ENCODE peak calls at places on chromosomes 16 and 17, in six cellular contexts. A is cardiac muscle cell, N is testis, S is tibial nerve, H is bronchial epithelial cell, L is uterus. B is an unnamed sample.

GRCh38 chr16:75621170-75621477 is 2.0 kb downstream of the ADAT1 start:
- DNase-seq in A (peak), S (no peak), H (peak), L (no peak), N (no peak), B (no peak)

GRCh38 chr17:40490289-40490853 is 11.1 kb downstream of the TNS4 start:
- DNase-seq in H (peak), N (peak), S (peak), A (peak), L (peak), B (peak)

GRCh38 chr17:31595076-31595475 is 203.6 kb downstream of the RAB11FIP4 start:
- DNase-seq in A (no peak), L (no peak), N (no peak), H (peak), S (no peak), B (no peak)

GRCh38 chr16:85079785-85080602 is 32.3 kb downstream of the CIBAR2 start:
- DNase-seq in S (no peak), H (no peak), N (no peak), L (no peak), A (no peak), B (no peak)

GRCh38 chr16:81216114-81216513 is 22.4 kb upstream of the BCO1 start:
- DNase-seq in L (no peak), H (no peak), N (no peak), A (no peak), S (no peak), B (no peak)

GRCh38 chr17:68612923-68613292 is 11.7 kb upstream of the FAM20A start:
- DNase-seq in S (no peak), H (no peak), N (no peak), L (no peak), A (no peak), B (no peak)

GRCh38 chr16:57786632-57787518 is 15.4 kb downstream of the KIFC3 start:
- DNase-seq in L (peak), N (peak), A (no peak), S (no peak), H (no peak), B (peak)

GRCh38 chr17:7716901-7717755 is at the start of gene DNAH2:
- DNase-seq in A (peak), H (peak), N (peak), S (peak), L (peak), B (peak)

GRCh38 chr17:57943140-57943539 is 12.1 kb downstream of the CUEDC1 start:
- DNase-seq in N (no peak), L (no peak), H (peak), S (no peak), A (no peak), B (no peak)

GRCh38 chr17:78628547-78629435 is 51.6 kb upstream of the DNAH17 start:
- DNase-seq in S (no peak), L (no peak), A (no peak), N (no peak), H (no peak), B (no peak)

GRCh38 chr17:33950061-33950460 is 305.0 kb upstream of the CCL2 start:
- DNase-seq in A (no peak), N (no peak), L (no peak), H (no peak), S (no peak), B (no peak)

GRCh38 chr17:70636517-70637133 is 467.3 kb downstream of the KCNJ2 start:
- DNase-seq in L (no peak), N (peak), A (peak), S (peak), H (peak), B (no peak)

GRCh38 chr17:75412455-75413317 is 7.2 kb upstream of the GRB2 start:
- DNase-seq in H (peak), A (peak), N (peak), L (peak), S (peak), B (peak)
- H3K4me3 ChIP-seq in H (no peak), A (no peak), N (no peak), L (no peak), S (peak), B (no peak)

DNA sequence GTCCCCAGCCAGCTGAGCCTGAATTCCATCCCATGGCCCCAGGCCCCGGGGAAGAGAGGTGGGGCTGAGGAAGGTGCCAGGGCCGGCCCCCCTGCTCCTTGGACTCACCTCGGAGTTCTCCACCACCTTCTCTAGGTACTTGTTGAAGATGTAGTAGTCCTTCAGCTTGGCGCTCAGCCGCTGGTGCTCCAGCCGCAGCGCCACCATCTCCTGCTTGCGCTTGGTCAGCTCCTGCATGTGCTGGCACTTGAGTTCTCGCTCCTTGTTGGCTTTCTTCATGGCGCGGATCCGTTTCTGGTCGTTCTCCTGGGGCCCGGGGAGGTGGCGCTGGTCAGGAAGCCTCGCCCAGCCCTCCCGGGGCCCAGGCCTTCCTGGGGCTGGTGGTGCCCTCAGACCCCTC is 3.3 kb downstream of the CCDC42 start:
- DNase-seq in L (no peak), N (no peak), A (no peak), H (no peak), S (no peak), B (no peak)
- H3K4me3 ChIP-seq in L (no peak), N (no peak), A (no peak), H (no peak), S (no peak), B (no peak)

GRCh38 chr17:14222611-14223010 is 14.1 kb downstream of the CDRT15 start:
- DNase-seq in S (no peak), N (no peak), A (no peak), H (no peak), L (no peak), B (no peak)

GRCh38 chr17:14228903-14229302 is 7.8 kb downstream of the CDRT15 start:
- DNase-seq in N (no peak), S (no peak), A (no peak), H (no peak), L (no peak), B (no peak)

GRCh38 chr17:14227052-14227451 is 9.6 kb downstream of the CDRT15 start:
- DNase-seq in L (no peak), A (no peak), H (no peak), S (no peak), N (no peak), B (no peak)

DNA sequence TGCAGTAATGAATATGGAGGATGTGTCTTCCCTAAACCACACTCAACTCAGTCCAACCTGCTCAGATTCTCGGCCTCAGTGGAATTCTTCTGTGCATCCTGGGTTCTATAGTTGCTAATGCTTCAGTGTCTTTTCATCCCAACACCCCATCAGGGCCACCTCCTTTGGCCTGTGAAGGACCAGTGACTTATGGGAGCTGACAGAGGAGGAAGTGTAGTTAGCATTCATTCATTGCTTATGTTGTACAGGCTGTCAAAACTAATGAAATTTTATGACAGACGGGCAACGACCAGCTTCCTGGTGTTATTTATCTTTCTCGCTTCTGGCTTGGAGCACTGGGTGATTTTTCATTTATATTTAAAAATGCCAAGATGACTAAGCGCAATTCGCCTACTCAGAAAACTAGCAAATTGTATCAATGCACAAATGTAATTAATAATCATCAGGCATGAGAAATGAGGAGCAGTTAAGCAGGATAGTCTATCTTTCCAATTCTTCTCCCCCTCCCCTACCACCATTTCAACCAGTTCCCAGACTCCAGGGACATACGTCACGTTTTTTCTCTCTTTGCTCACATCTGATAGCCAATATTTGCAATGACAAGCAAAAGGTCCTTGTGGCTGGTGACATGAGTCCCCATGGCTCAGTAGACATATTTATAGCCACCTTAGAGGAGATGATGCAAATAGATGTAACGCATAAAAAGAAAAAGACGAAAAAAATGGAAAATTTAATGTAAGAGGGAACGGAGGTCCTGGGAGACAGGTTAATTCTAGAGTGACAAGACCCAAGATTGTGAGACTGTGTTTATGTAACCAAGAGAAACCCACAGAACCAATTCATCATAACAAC is 11.3 kb downstream of the CDRT15 start:
- DNase-seq in N (no peak), S (no peak), H (no peak), L (no peak), A (no peak), B (no peak)
- H3K4me3 ChIP-seq in N (no peak), S (no peak), H (no peak), L (no peak), A (no peak), B (no peak)

GRCh38 chr16:2686912-2687507 is 4.7 kb downstream of the KCTD5 start:
- DNase-seq in L (no peak), A (no peak), S (no peak), H (no peak), N (no peak), B (no peak)
- H3K4me3 ChIP-seq in L (no peak), A (no peak), S (no peak), H (no peak), N (no peak), B (no peak)

GRCh38 chr16:31704138-31704537 is 169.5 kb upstream of the ZNF267 start:
- DNase-seq in L (no peak), H (no peak), S (no peak), N (no peak), A (no peak), B (no peak)
- H3K4me3 ChIP-seq in L (no peak), H (no peak), S (no peak), N (no peak), A (no peak), B (no peak)

GRCh38 chr16:11094075-11094593 is 149.8 kb downstream of the CLEC16A start:
- DNase-seq in A (peak), H (peak), N (no peak), L (no peak), S (no peak), B (no peak)
- H3K4me3 ChIP-seq in A (no peak), H (no peak), N (no peak), L (no peak), S (no peak), B (no peak)

DNA sequence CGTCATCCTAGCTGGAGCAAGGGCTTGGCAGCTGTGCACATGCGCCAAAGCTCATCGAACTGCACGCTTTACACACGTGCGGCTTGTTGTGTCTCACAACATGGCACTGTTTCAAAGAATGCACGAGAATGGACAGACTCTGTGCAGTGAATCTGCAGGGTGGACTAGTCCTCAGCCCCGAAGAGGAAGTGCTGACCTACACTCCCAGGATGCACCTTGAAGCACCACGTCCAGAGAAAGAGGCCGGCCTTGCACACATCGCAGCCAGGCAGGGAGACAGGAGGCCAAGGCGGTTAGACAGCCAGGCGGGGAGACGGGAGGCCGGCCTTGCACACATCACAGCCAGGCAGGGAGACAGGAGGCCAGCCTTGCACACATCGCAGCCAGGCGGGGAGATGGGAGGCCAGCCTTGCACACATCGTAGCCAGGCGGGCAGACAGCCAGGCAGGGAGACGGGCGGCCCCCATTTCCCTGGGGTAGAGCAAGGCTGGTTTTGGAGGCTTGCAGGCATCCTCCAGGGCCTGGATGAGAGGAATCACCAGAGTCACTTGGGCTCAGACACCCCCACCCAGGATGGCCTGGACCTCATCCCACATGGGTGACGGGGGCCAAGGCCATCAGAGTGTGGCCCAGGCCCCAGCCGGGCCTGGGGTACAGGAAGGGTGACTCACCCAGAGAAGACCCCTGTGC is 9.0 kb upstream of the CACNA1H start:
- DNase-seq in H (no peak), N (no peak), S (no peak), L (no peak), A (no peak), B (no peak)
- H3K4me3 ChIP-seq in H (no peak), N (no peak), S (no peak), L (no peak), A (no peak), B (no peak)

B was measured in right atrium auricular region.